ENCODE peak calls at places on chromosomes 1 and 21, in six cellular contexts. I, K, Z, B, A and U are unnamed samples.

GRCh38 chr1:62841587-62842169 is 57.7 kb downstream of the ATG4C start:
- DNase-seq in I (peak; percentile 60), B (no peak), K (peak; percentile 3), Z (no peak), A (no peak), U (no peak)

GRCh38 chr1:162195567-162195966 is 126.1 kb downstream of the NOS1AP start:
- DNase-seq in K (no peak), B (no peak), Z (no peak), I (no peak), A (no peak), U (no peak)

GRCh38 chr1:70992521-70992920 is 55.1 kb downstream of the PTGER3 start:
- DNase-seq in B (no peak), A (no peak), K (no peak), Z (no peak), I (no peak), U (no peak)

GRCh38 chr1:6922096-6922931 is 137.1 kb downstream of the CAMTA1 start:
- DNase-seq in B (peak; percentile 30), K (peak; percentile 38), Z (peak; percentile 41), I (peak; percentile 62), A (no peak), U (peak; percentile 73)

GRCh38 chr1:227049253-227049652 is 109.2 kb downstream of the COQ8A start:
- DNase-seq in Z (no peak), B (no peak), I (no peak), A (no peak), K (no peak), U (no peak)

GRCh38 chr1:109274533-109275476 is 8.1 kb downstream of the PSRC1 start:
- DNase-seq in I (no peak), A (no peak), B (peak; percentile 59), Z (no peak), K (peak; percentile 84), U (peak; percentile 67)

GRCh38 chr21:28485301-28486022 is 507.2 kb downstream of the LTN1 start:
- DNase-seq in B (no peak), Z (no peak), K (no peak), I (peak; percentile 39), A (no peak), U (no peak)

GRCh38 chr1:231187556-231187955 is 25.7 kb downstream of the TRIM67 start:
- DNase-seq in I (no peak), A (no peak), B (no peak), K (no peak), Z (peak; percentile 58), U (no peak)

GRCh38 chr1:194466706-194467105 is 1280.3 kb upstream of the B3GALT2 start:
- DNase-seq in B (no peak), A (no peak), I (no peak), Z (no peak), K (no peak), U (no peak)

GRCh38 chr1:18480315-18481189 is at the start of gene KLHDC7A:
- DNase-seq in K (no peak), Z (peak; percentile 5), A (no peak), I (no peak), B (no peak), U (no peak)

GRCh38 chr1:192604979-192605620 is 29.5 kb downstream of the RGS1 start:
- DNase-seq in I (no peak), K (no peak), A (no peak), B (no peak), Z (no peak), U (no peak)

GRCh38 chr1:170732262-170732595 is 68.3 kb downstream of the PRRX1 start:
- DNase-seq in Z (no peak), I (peak; percentile 21), B (no peak), A (no peak), K (peak; percentile 44), U (no peak)

GRCh38 chr1:228076796-228077430 is 5.6 kb upstream of the ARF1 start:
- DNase-seq in Z (no peak), B (no peak), A (no peak), I (no peak), K (no peak), U (peak; percentile 46)

GRCh38 chr1:214441119-214441518 is 110.3 kb downstream of the PTPN14 start:
- DNase-seq in K (no peak), B (peak; percentile 82), A (no peak), Z (no peak), I (peak; percentile 40), U (no peak)

GRCh38 chr21:31660134-31660565 is 657 bp downstream of the SOD1 start:
- DNase-seq in Z (peak; percentile 38), I (no peak), B (no peak), K (peak; percentile 6), A (no peak), U (peak; percentile 74)

GRCh38 chr1:86487131-86487804 is 18.5 kb downstream of the CLCA1 start:
- DNase-seq in K (peak; percentile 39), I (peak; percentile 89), A (no peak), Z (no peak), B (peak; percentile 61), U (peak; percentile 76)

GRCh38 chr21:29342394-29342957 is 43.8 kb downstream of the BACH1 start:
- DNase-seq in A (peak; percentile 27), B (peak; percentile 92), Z (no peak), K (peak; percentile 93), I (peak; percentile 96), U (no peak)

GRCh38 chr1:36204347-36204909 is 19.8 kb upstream of the THRAP3 start:
- DNase-seq in K (peak; percentile 66), B (no peak), Z (no peak), I (no peak), A (no peak), U (no peak)

GRCh38 chr1:91673603-91674002 is 173.0 kb downstream of the CDC7 start:
- DNase-seq in K (no peak), I (peak; percentile 63), A (no peak), Z (no peak), B (no peak), U (no peak)

GRCh38 chr1:207518608-207519239 is 22.8 kb downstream of the CR1 start:
- DNase-seq in B (no peak), I (no peak), K (no peak), Z (no peak), A (no peak), U (no peak)

GRCh38 chr1:246005067-246005466 is 502.0 kb downstream of the SMYD3 start:
- DNase-seq in Z (no peak), B (peak; percentile 72), I (peak; percentile 87), K (no peak), A (no peak), U (no peak)

GRCh38 chr21:28640326-28640725 is 352.4 kb downstream of the LTN1 start:
- DNase-seq in K (no peak), B (no peak), I (no peak), A (no peak), Z (no peak), U (no peak)

GRCh38 chr1:181089777-181090505 is 1.4 kb downstream of the IER5 start:
- DNase-seq in K (peak; percentile 75), A (peak; percentile 63), B (peak; percentile 47), I (no peak), Z (no peak), U (peak; percentile 82)

GRCh38 chr1:5649795-5650194 is 342.4 kb downstream of the NPHP4 start:
- DNase-seq in I (no peak), A (no peak), K (no peak), Z (no peak), B (no peak), U (peak; percentile 47)

GRCh38 chr1:228279011-228279721 is 71.3 kb downstream of the OBSCN start:
- DNase-seq in K (no peak), I (no peak), A (no peak), B (no peak), Z (no peak), U (peak; percentile 55)

GRCh38 chr1:11806307-11806936 is 431 bp downstream of the CLCN6 start:
- DNase-seq in K (no peak), Z (no peak), B (no peak), A (no peak), I (no peak), U (peak; percentile 51)

GRCh38 chr1:56472860-56473259 is 106.5 kb downstream of the PLPP3 start:
- DNase-seq in I (no peak), K (no peak), Z (no peak), B (no peak), A (no peak), U (no peak)

GRCh38 chr1:50308883-50309282 is 114.4 kb downstream of the DMRTA2 start:
- DNase-seq in A (no peak), I (no peak), Z (no peak), B (no peak), K (no peak), U (no peak)

GRCh38 chr1:39098569-39099250 is 72.6 kb downstream of the NDUFS5 start:
- DNase-seq in I (peak; percentile 95), A (peak; percentile 54), B (peak; percentile 71), K (no peak), Z (peak; percentile 46), U (no peak)

GRCh38 chr1:198672124-198672523 is 33.3 kb downstream of the PTPRC start:
- DNase-seq in K (no peak), A (no peak), B (peak; percentile 49), Z (no peak), I (no peak), U (no peak)

GRCh38 chr21:36806103-36806502 is 107.2 kb downstream of the SIM2 start:
- DNase-seq in K (no peak), Z (no peak), I (no peak), B (no peak), A (no peak), U (no peak)

GRCh38 chr1:221712776-221713431 is 29.0 kb downstream of the DUSP10 start:
- DNase-seq in I (no peak), B (no peak), Z (no peak), K (no peak), A (peak; percentile 49), U (no peak)

GRCh38 chr21:38434913-38435533 is 63.3 kb downstream of the ERG start:
- DNase-seq in Z (no peak), I (peak; percentile 14), K (no peak), B (no peak), A (no peak), U (no peak)

GRCh38 chr1:21212126-21212525 is 35.4 kb upstream of the EIF4G3 start:
- DNase-seq in A (no peak), K (no peak), B (no peak), I (no peak), Z (no peak), U (no peak)

GRCh38 chr1:240366636-240367035 is 245.3 kb downstream of the GREM2 start:
- DNase-seq in A (no peak), I (no peak), B (no peak), K (no peak), Z (no peak), U (no peak)